ENCODE peak calls at places on chromosomes 1 and 21, in seven cellular contexts. F, G, B, I, V, L and K are unnamed samples.

GRCh38 chr1:174190800-174191199 is 31.5 kb downstream of the RABGAP1L start:
- DNase-seq in F (no peak), G (no peak), B (no peak), I (no peak), V (no peak), L (no peak), K (no peak)

GRCh38 chr1:181324797-181325616 is 158.3 kb upstream of the CACNA1E start:
- DNase-seq in F (no peak), G (no peak), B (no peak), I (no peak), V (no peak), L (no peak), K (no peak)

GRCh38 chr1:43766818-43767525 is 59.6 kb downstream of the ST3GAL3 start:
- DNase-seq in F (no peak), G (no peak), B (no peak), I (no peak), V (no peak), L (peak; percentile 54), K (no peak)

GRCh38 chr1:172451002-172451443 is 7.2 kb upstream of the PIGC start:
- DNase-seq in F (peak; percentile 87), G (no peak), B (no peak), I (no peak), V (no peak), L (no peak), K (no peak)

GRCh38 chr1:19872190-19872589 is 10.0 kb upstream of the OTUD3 start:
- DNase-seq in F (no peak), G (no peak), B (no peak), I (no peak), V (no peak), L (peak; percentile 67), K (no peak)

GRCh38 chr1:171935086-171935485 is 93.8 kb downstream of the DNM3 start:
- DNase-seq in F (no peak), G (no peak), B (no peak), I (no peak), V (no peak), L (no peak), K (no peak)

GRCh38 chr1:91440845-91441244 is 36.2 kb upstream of the HFM1 start:
- DNase-seq in F (no peak), G (no peak), B (no peak), I (peak; percentile 35), V (peak; percentile 16), L (peak; percentile 87), K (no peak)

GRCh38 chr1:97826820-97827219 is 94.0 kb downstream of the DPYD start:
- DNase-seq in F (no peak), G (no peak), B (no peak), I (no peak), V (no peak), L (no peak), K (no peak)

GRCh38 chr1:160767417-160768294 is 28.3 kb upstream of the LY9 start:
- DNase-seq in F (no peak), G (no peak), B (no peak), I (no peak), V (no peak), L (no peak), K (no peak)

GRCh38 chr1:164914208-164914607 is 355.2 kb downstream of the PBX1 start:
- DNase-seq in F (no peak), G (no peak), B (no peak), I (peak; percentile 60), V (no peak), L (no peak), K (no peak)

GRCh38 chr1:9294910-9295636 is 2.4 kb downstream of the SPSB1 start:
- DNase-seq in F (no peak), G (no peak), B (no peak), I (peak; percentile 79), V (peak; percentile 48), L (peak; percentile 76), K (no peak)

GRCh38 chr1:58909162-58909560 is 125.3 kb upstream of the JUN start:
- DNase-seq in F (peak; percentile 76), G (no peak), B (no peak), I (peak; percentile 89), V (peak; percentile 91), L (peak; percentile 88), K (peak; percentile 52)

GRCh38 chr1:179143332-179143731 is 61.5 kb downstream of the TOR3A start:
- DNase-seq in F (peak; percentile 97), G (no peak), B (no peak), I (peak; percentile 97), V (peak; percentile 63), L (peak; percentile 73), K (no peak)

GRCh38 chr21:44295646-44296045 is 4.2 kb upstream of the PFKL start:
- DNase-seq in F (no peak), G (no peak), B (no peak), I (no peak), V (no peak), L (no peak), K (no peak)

GRCh38 chr21:36255650-36256047 is 64.3 kb upstream of the MORC3 start:
- DNase-seq in F (no peak), G (no peak), B (no peak), I (no peak), V (no peak), L (no peak), K (no peak)

GRCh38 chr21:42624095-42624830 is 29.2 kb upstream of the PDE9A start:
- DNase-seq in F (no peak), G (no peak), B (no peak), I (no peak), V (no peak), L (no peak), K (no peak)

GRCh38 chr1:171280596-171280995 is 32.3 kb downstream of the FMO1 start:
- DNase-seq in F (no peak), G (no peak), B (no peak), I (no peak), V (no peak), L (no peak), K (no peak)

GRCh38 chr1:59446257-59446901 is 149.5 kb downstream of the FGGY start:
- DNase-seq in F (peak; percentile 46), G (no peak), B (no peak), I (peak; percentile 97), V (no peak), L (peak; percentile 80), K (no peak)